ENCODE peak calls at places on chromosome 12, in eight cellular contexts. P is SK-N-SH, U is stomach, B is HepG2, R is K562, S is GM12878, N is transverse colon, E is upper lobe of left lung. G is an unnamed sample.
A peak's percentile ranks its signal among the peaks of the same experiment; 100 is the strongest.

GRCh38 chr12:50923361-50924130 is 28.8 kb upstream of the HIGD1C start:
- DNase-seq in N (no peak), P (no peak), R (no peak), U (no peak), S (no peak), B (no peak), E (no peak), G (no peak)

GRCh38 chr12:52266514-52266913 is 7.9 kb upstream of the KRT86 start:
- DNase-seq in R (no peak), N (no peak), B (no peak), U (no peak), E (no peak), P (no peak), S (no peak), G (no peak)

GRCh38 chr12:112261559-112261958 is 120.7 kb downstream of the HECTD4 start:
- DNase-seq in B (peak; percentile 13), U (no peak), E (no peak), R (peak; percentile 18), P (peak; percentile 27), S (no peak), N (no peak), G (no peak)

GRCh38 chr12:8989425-8989824 is at the start of gene KLRG1:
- DNase-seq in E (no peak), B (no peak), P (no peak), N (no peak), R (no peak), S (no peak), U (no peak), G (no peak)

GRCh38 chr12:111201036-111201435 is 167.9 kb downstream of the PHETA1 start:
- DNase-seq in S (no peak), N (no peak), P (peak; percentile 84), R (no peak), B (no peak), E (no peak), U (no peak), G (no peak)

GRCh38 chr12:119012179-119012578 is 30.8 kb downstream of the SRRM4 start:
- DNase-seq in U (no peak), E (no peak), B (no peak), N (no peak), P (no peak), R (no peak), S (no peak), G (no peak)

GRCh38 chr12:22321620-22322019 is 12.9 kb downstream of the ST8SIA1 start:
- DNase-seq in N (no peak), E (no peak), B (no peak), P (no peak), S (no peak), U (no peak), R (no peak), G (no peak)

GRCh38 chr12:31966558-31967205 is 7.5 kb downstream of the RESF1 start:
- DNase-seq in E (no peak), S (no peak), B (no peak), U (no peak), R (no peak), N (no peak), P (no peak), G (no peak)

GRCh38 chr12:52207895-52208294 is 16.1 kb upstream of the KRT80 start:
- DNase-seq in R (no peak), P (no peak), U (peak; percentile 86), S (no peak), B (no peak), E (peak; percentile 69), N (no peak), G (no peak)

GRCh38 chr12:26768611-26769603 is 64.1 kb downstream of the ITPR2 start:
- DNase-seq in R (no peak), E (no peak), S (no peak), U (no peak), P (no peak), B (peak; percentile 98), N (no peak), G (no peak)

DNA sequence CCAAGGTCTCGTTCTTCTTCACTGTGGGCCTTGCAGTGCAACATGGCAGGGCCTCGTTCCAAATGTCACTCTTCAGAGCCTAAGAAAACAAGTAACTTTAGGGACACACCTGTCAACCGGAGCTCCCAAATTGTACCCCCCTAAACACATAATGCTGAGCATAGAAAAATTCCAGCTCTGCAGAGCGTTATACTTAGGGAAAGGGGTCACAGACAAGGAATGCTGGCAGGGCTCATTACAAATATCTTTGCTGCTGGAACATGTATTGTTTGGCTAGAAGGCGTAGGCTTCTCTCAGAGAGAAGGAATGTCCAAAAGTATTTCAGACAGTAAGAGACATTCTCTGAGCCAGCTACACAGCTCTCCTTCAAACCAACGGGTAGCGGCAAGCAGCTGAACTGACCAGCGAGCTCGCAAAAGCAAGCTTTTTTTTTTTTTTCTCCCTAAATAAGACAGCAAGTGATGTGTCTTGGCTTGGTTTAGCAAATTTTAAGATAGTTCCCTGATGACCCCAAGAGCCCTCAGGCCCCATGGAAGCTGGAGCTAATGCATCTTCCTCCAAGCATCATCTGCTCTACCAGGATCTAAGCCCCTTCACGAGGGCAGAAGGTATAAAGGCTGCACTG is 24.5 kb downstream of the SSH1 start:
- DNase-seq in P (no peak), B (no peak), U (no peak), E (no peak), S (no peak), R (no peak), N (no peak), G (no peak)
- H3K4me3 ChIP-seq in P (peak overlapping the region; percentile 24), B (no peak overlapping the region), U (no peak overlapping the region), E (no peak overlapping the region), S (no peak overlapping the region), R (no peak overlapping the region), N (no peak overlapping the region), G (peak overlapping the region; percentile 25)

GRCh38 chr12:124203176-124203575 is 91.7 kb upstream of the RFLNA start:
- DNase-seq in R (no peak), N (no peak), E (no peak), U (no peak), S (no peak), B (no peak), P (no peak), G (no peak)

GRCh38 chr12:124207049-124207448 is 87.8 kb upstream of the RFLNA start:
- DNase-seq in N (no peak), B (no peak), E (no peak), P (no peak), R (no peak), S (no peak), U (no peak), G (no peak)

GRCh38 chr12:124208469-124208868 is 86.4 kb upstream of the RFLNA start:
- DNase-seq in B (no peak), P (no peak), N (no peak), E (no peak), U (no peak), S (no peak), R (no peak), G (no peak)

GRCh38 chr12:124207617-124208016 is 87.3 kb upstream of the RFLNA start:
- DNase-seq in P (no peak), S (no peak), E (no peak), N (no peak), U (no peak), B (no peak), R (no peak), G (no peak)

DNA sequence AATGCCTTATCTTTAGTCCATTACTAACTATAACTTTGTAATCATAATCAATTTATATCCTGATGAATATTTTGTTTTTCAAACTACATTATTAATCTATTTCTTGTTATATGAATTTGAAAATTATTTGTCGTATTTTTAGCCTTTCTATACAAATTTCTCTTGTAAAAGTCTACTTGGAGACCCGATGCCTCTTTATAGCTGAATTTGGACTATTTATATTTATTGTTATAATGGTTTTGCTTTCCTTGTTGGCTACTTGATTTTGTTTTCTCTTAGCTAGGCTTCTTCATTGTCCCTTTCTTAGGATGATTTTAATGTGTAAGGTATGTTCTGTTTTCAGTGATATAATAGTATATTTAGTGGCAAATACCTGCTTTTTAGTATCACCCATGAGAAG is 89.5 kb upstream of the RFLNA start:
- DNase-seq in S (no peak), R (no peak), P (no peak), U (no peak), N (no peak), E (no peak), B (no peak), G (no peak)
- TF ChIP-seq EP300 in S (no peak), R (no peak), P (no peak), U (no peak), N (no peak), E (no peak), B (no peak), G (no peak)

GRCh38 chr12:12302976-12303375 is 36.1 kb upstream of the LRP6 start:
- DNase-seq in P (no peak), R (no peak), E (no peak), B (no peak), U (no peak), S (no peak), N (no peak), G (no peak)

GRCh38 chr12:12301122-12301521 is 34.3 kb upstream of the LRP6 start:
- DNase-seq in S (no peak), P (no peak), B (no peak), U (no peak), R (no peak), E (no peak), N (no peak), G (no peak)

DNA sequence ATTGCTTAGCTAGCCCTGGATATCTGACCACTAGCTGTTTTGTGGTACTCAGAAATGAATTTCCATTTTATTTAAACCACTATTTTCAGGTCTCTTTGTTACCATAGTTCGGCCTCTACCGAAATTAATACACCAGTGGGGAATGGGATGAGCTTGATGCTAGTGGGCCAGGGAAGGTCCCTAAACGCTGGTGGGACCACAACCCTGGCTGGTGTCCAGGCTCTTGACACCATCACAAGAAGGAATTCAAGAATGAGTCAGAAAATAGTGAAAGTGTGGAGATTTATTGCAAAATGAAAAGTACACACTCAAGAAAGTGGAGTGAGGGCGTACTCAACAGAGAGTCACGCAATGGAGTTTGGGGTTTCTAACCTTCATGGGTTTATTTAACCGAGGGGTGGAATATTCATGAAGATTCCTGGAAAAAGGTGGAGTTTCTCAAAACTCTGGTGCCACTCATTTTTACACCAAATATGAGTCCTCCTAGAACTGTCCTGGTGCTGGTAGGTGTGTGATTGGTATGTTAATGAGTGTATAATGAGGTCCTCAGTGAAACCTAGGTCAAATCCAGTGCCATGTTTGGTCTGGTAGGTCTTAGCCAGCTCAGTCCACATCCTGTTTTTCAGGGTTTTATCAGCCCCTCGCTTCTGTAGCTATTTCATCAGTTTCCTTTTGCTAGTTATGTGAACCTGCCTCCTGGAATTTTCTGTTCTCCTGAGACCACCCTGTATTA is 38.9 kb upstream of the LRP6 start:
- DNase-seq in P (no peak), N (no peak), U (no peak), R (no peak), B (no peak), E (peak; percentile 56), S (no peak), G (no peak)
- TF ChIP-seq POLR2AphosphoS5 in P (no peak), N (no peak), U (no peak), R (no peak), B (no peak), E (no peak), S (no peak), G (no peak)

DNA sequence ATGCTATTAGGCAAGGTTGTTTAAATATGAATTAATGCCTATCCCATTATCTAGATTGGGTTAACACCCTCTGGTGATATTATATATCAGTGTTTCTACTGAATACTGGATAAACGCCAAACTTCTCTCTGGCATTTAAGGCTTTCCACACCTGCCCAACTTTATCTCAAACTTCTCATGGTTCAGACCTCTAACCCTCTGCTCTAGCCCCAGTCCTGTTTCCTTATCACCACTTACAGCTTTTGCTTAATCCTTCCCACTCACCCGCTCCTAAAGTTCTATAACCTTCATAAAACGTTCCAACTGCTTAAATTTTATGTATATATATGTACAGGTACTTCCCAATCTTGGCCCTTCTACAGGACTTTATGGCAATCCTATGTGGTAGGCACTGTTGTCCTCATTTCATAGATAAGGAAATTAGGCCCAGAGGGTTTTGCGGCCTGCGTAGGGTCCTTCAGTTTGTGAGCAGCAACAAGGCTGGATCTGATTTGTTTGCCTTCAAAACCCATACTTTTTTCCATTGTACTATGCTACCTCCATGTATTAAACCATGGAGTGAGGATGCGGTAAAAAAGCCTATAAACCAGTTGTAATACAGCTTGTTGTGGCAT is 1.2 kb downstream of the LPCAT3 start:
- DNase-seq in N (no peak), R (peak; percentile 42), E (no peak), P (no peak), B (no peak), U (no peak), S (no peak), G (no peak)
- H3K4me3 ChIP-seq in N (no peak overlapping the region), R (peak overlapping the region; percentile 85), E (peak overlapping the region; percentile 97), P (no peak overlapping the region), B (peak overlapping the region; percentile 85), U (peak overlapping the region; percentile 83), S (peak overlapping the region; percentile 91), G (peak overlapping the region; percentile 89)

G was measured in esophagus muscularis mucosa.